ENCODE peak calls at places on chromosomes 4 and X, in five cellular contexts. X is right lobe of liver, P is HepG2, N is body of pancreas, B is HCT116. Q is an unnamed sample.
A peak's percentile ranks its signal among the peaks of the same experiment; 100 is the strongest.

GRCh38 chrX:147770858-147771257 is 140.9 kb upstream of the FMR1 start:
- ATAC-seq in X (no peak), P (no peak), N (no peak), B (no peak), Q (no peak)

GRCh38 chr4:119211856-119212250 is 660 bp upstream of the USP53 start:
- ATAC-seq in X (peak; percentile 3), P (no peak), N (no peak), B (no peak), Q (no peak)

GRCh38 chr4:72216539-72217277 is 184.9 kb downstream of the NPFFR2 start:
- ATAC-seq in X (no peak), P (no peak), N (no peak), B (no peak), Q (no peak)

GRCh38 chr4:182354867-182355266 is 111.7 kb downstream of the TENM3 start:
- ATAC-seq in X (no peak), P (no peak), N (no peak), B (no peak), Q (no peak)

GRCh38 chrX:43878902-43879526 is 3.2 kb downstream of the MAOB start:
- ATAC-seq in X (peak; percentile 19), P (no peak), N (peak; percentile 40), B (no peak), Q (no peak)

GRCh38 chr4:92252846-92253245 is 50.9 kb upstream of the GRID2 start:
- ATAC-seq in X (no peak), P (no peak), N (no peak), B (no peak), Q (no peak)

GRCh38 chrX:143940119-143940518 is 56.2 kb downstream of the UBE2NL start:
- ATAC-seq in X (no peak), P (no peak), N (no peak), B (no peak), Q (no peak)

GRCh38 chr4:4859799-4860380 is 425 bp downstream of the MSX1 start:
- ATAC-seq in X (peak; percentile 20), P (peak; percentile 65), N (peak; percentile 15), B (peak; percentile 43), Q (peak; percentile 52)

GRCh38 chr4:57093816-57094481 is 16.2 kb downstream of the IGFBP7 start:
- ATAC-seq in X (no peak), P (no peak), N (no peak), B (no peak), Q (peak; percentile 69)

GRCh38 chrX:65476564-65476963 is 58.0 kb downstream of the LAS1L start:
- ATAC-seq in X (no peak), P (no peak), N (no peak), B (no peak), Q (no peak)

GRCh38 chrX:6891404-6891803 is 256.1 kb upstream of the STS start:
- ATAC-seq in X (peak; percentile 96), P (no peak), N (no peak), B (no peak), Q (no peak)

GRCh38 chrX:113492895-113493294 is 652.3 kb upstream of the AMOT start:
- ATAC-seq in X (no peak), P (no peak), N (no peak), B (no peak), Q (no peak)

GRCh38 chr4:109072595-109072994 is 229.9 kb downstream of the COL25A1 start:
- ATAC-seq in X (no peak), P (no peak), N (no peak), B (no peak), Q (peak; percentile 84)

GRCh38 chr4:40246938-40247337 is 50.1 kb downstream of the RHOH start:
- ATAC-seq in X (no peak), P (no peak), N (no peak), B (no peak), Q (no peak)

GRCh38 chrX:22987452-22987851 is 12.3 kb upstream of the DDX53 start:
- ATAC-seq in X (no peak), P (no peak), N (no peak), B (no peak), Q (no peak)

GRCh38 chr4:133145241-133145640 is 3.9 kb upstream of the PCDH10 start:
- ATAC-seq in X (no peak), P (no peak), N (no peak), B (no peak), Q (no peak)

GRCh38 chr4:94457692-94458106 is 6.0 kb downstream of the PDLIM5 start:
- ATAC-seq in X (peak; percentile 26), P (no peak), N (no peak), B (no peak), Q (peak; percentile 68)

GRCh38 chr4:26094076-26094475 is 180.1 kb downstream of the SMIM20 start:
- ATAC-seq in X (no peak), P (no peak), N (no peak), B (no peak), Q (peak; percentile 36)

GRCh38 chr4:77003400-77003799 is 53.8 kb downstream of the SEPTIN11 start:
- ATAC-seq in X (no peak), P (no peak), N (no peak), B (no peak), Q (no peak)

GRCh38 chr4:152586668-152587067 is 50.8 kb upstream of the FBXW7 start:
- ATAC-seq in X (peak; percentile 86), P (no peak), N (no peak), B (no peak), Q (no peak)

GRCh38 chr4:69717778-69718177 is 42.6 kb downstream of the SULT1B1 start:
- ATAC-seq in X (peak; percentile 43), P (no peak), N (no peak), B (no peak), Q (no peak)

GRCh38 chr4:42672359-42673083 is 15.6 kb upstream of the ATP8A1 start:
- ATAC-seq in X (no peak), P (no peak), N (no peak), B (no peak), Q (no peak)

GRCh38 chr4:60500860-60501259 is 699.3 kb upstream of the ADGRL3 start:
- ATAC-seq in X (no peak), P (no peak), N (no peak), B (no peak), Q (no peak)

GRCh38 chr4:7705602-7706001 is 234.1 kb downstream of the AFAP1 start:
- ATAC-seq in X (no peak), P (no peak), N (no peak), B (no peak), Q (no peak)

GRCh38 chr4:42237451-42237850 is 85.0 kb upstream of the BEND4 start:
- ATAC-seq in X (no peak), P (no peak), N (no peak), B (no peak), Q (no peak)

GRCh38 chrX:28610746-28611145 is 23.5 kb downstream of the IL1RAPL1 start:
- ATAC-seq in X (no peak), P (no peak), N (no peak), B (no peak), Q (no peak)

GRCh38 chr4:189547537-189547936 is 393.1 kb upstream of the FRG1 start:
- ATAC-seq in X (no peak), P (no peak), N (no peak), B (no peak), Q (no peak)

GRCh38 chrX:2584659-2585470 is 84.1 kb upstream of the DHRSX start:
- ATAC-seq in X (no peak), P (peak; percentile 20), N (no peak), B (no peak), Q (no peak)

GRCh38 chr4:141797966-141798365 is 161.6 kb downstream of the IL15 start:
- ATAC-seq in X (no peak), P (no peak), N (no peak), B (no peak), Q (no peak)

GRCh38 chrX:113892401-113892800 is 691.5 kb upstream of the HTR2C start:
- ATAC-seq in X (no peak), P (no peak), N (no peak), B (no peak), Q (no peak)

GRCh38 chrX:50813843-50814661 is at the start of gene SHROOM4:
- ATAC-seq in X (peak; percentile 64), P (peak; percentile 43), N (no peak), B (no peak), Q (peak; percentile 81)

GRCh38 chrX:38639730-38640129 is 78.4 kb downstream of the TSPAN7 start:
- ATAC-seq in X (no peak), P (no peak), N (no peak), B (no peak), Q (no peak)

GRCh38 chr4:183438458-183439113 is 5.8 kb upstream of the CDKN2AIP start:
- ATAC-seq in X (no peak), P (peak; percentile 48), N (peak; percentile 94), B (peak; percentile 86), Q (no peak)

DNA sequence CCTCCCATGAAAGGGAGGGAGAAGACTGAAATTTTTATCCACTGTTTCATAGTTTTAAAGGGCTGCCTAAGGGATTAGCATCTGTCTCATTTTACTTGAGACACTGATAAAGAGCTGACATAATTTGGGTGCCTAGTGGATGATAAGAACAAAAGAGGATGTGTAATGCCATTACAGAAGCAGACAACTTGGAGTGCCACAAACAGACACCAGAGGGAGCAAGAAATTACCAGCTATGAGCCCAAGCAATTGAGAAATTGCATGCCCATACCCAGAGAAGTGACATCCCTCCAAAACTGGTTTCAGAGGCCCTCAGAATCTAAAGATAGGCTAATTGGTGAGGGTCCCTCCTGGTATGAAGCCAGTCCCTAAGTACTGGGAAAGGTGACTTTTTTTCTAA is 38.5 kb upstream of the POU3F4 start:
- ATAC-seq in X (peak; percentile 87), P (peak; percentile 68), N (peak; percentile 38), B (no peak), Q (no peak)
- TF ChIP-seq CTCF in X (peak; percentile 66), P (peak; percentile 58), N (peak; percentile 24), B (no peak), Q (peak; percentile 34)

GRCh38 chrX:48890934-48891401 is 6.6 kb downstream of the TIMM17B start:
- ATAC-seq in X (peak; percentile 41), P (peak; percentile 82), N (peak; percentile 40), B (no peak), Q (peak; percentile 49)

GRCh38 chrX:48892896-48893295 is 4.7 kb downstream of the TIMM17B start:
- ATAC-seq in X (no peak), P (no peak), N (no peak), B (no peak), Q (no peak)

GRCh38 chrX:48890296-48890925 is 7.2 kb downstream of the TIMM17B start:
- ATAC-seq in X (no peak), P (peak; percentile 51), N (no peak), B (no peak), Q (no peak)

GRCh38 chrX:48893556-48894348 is 3.8 kb downstream of the TIMM17B start:
- ATAC-seq in X (no peak), P (no peak), N (no peak), B (no peak), Q (no peak)

GRCh38 chrX:48891402-48892288 is 5.9 kb downstream of the TIMM17B start:
- ATAC-seq in X (peak; percentile 96), P (peak; percentile 91), N (peak; percentile 95), B (peak; percentile 96), Q (peak; percentile 95)
- TF ChIP-seq POLR2A in X (no peak), P (no peak), N (peak; percentile 20), B (no peak), Q (peak; percentile 65)

GRCh38 chr4:20433101-20433705 is 181.5 kb downstream of the SLIT2 start:
- ATAC-seq in X (peak; percentile 68), P (no peak), N (peak; percentile 47), B (no peak), Q (no peak)
- H3K27ac ChIP-seq in X (no peak overlapping the region), P (no peak overlapping the region), N (no peak overlapping the region), B (no peak overlapping the region), Q (peak overlapping the region; percentile 52)

GRCh38 chrX:79268788-79269187 is 98.3 kb downstream of the ITM2A start:
- ATAC-seq in X (no peak), P (no peak), N (no peak), B (no peak), Q (no peak)

GRCh38 chrX:79266702-79267101 is 100.4 kb downstream of the ITM2A start:
- ATAC-seq in X (no peak), P (no peak), N (no peak), B (no peak), Q (no peak)

GRCh38 chrX:79270401-79270800 is 96.7 kb downstream of the ITM2A start:
- ATAC-seq in X (peak; percentile 59), P (no peak), N (no peak), B (no peak), Q (no peak)
- TF ChIP-seq CTCF in X (peak; percentile 24), P (peak; percentile 8), N (no peak), B (no peak), Q (no peak)

Q was measured in gastroesophageal sphincter.